ENCODE peak calls at places on chromosomes 16 and 17, in six cellular contexts. E is GM04503; L is small intestine; B is stimulated activated CD4-positive, alpha-beta T cell treated with anti-CD3 and anti-CD28 coated beads, Interleukin-1b, Interleukin-23, amount 100 ng/mL, for 1 hour; P is activated effector memory CD4-positive, alpha-beta T cell treated with anti-CD3 and anti-CD28 coated beads, Interleukin-2, amount 50 U/mL, for 16 hours; D is bronchial epithelial cell. V is an unnamed sample.

GRCh38 chr17:70345061-70345460 is 175.7 kb downstream of the KCNJ2 start:
- DNase-seq in P (no peak), D (no peak), L (no peak), E (no peak), B (no peak), V (no peak)

GRCh38 chr17:75589017-75589918 is 1.7 kb downstream of the MYO15B start:
- DNase-seq in L (peak), D (peak), E (no peak), P (peak), B (peak), V (peak)

GRCh38 chr16:52316241-52316640 is 230.7 kb downstream of the TOX3 start:
- DNase-seq in B (no peak), D (no peak), E (no peak), L (peak), P (no peak), V (no peak)

GRCh38 chr16:86680661-86681439 is 102.5 kb downstream of the FOXL1 start:
- DNase-seq in D (no peak), B (no peak), E (no peak), P (no peak), L (no peak), V (no peak)

GRCh38 chr17:58344791-58345157 is 7.2 kb downstream of the SUPT4H1 start:
- DNase-seq in D (no peak), P (peak), L (no peak), B (no peak), E (no peak), V (no peak)

GRCh38 chr17:80997471-80998387 is 6.1 kb downstream of the CHMP6 start:
- DNase-seq in L (no peak), D (no peak), E (no peak), P (no peak), B (no peak), V (no peak)

GRCh38 chr16:54936086-54936978 is 5.7 kb downstream of the IRX5 start:
- DNase-seq in P (peak), E (no peak), D (no peak), B (no peak), L (no peak), V (no peak)

GRCh38 chr16:85306793-85307551 is 194.7 kb upstream of the CIBAR2 start:
- DNase-seq in B (no peak), L (no peak), D (no peak), E (no peak), P (no peak), V (no peak)

GRCh38 chr17:63247706-63248105 is 198.4 kb downstream of the CYB561 start:
- DNase-seq in L (no peak), P (no peak), D (no peak), B (no peak), E (peak), V (no peak)

GRCh38 chr17:2996208-2996855 is 67.1 kb downstream of the OR1D5 start:
- DNase-seq in D (no peak), P (peak), B (no peak), E (no peak), L (no peak), V (no peak)

GRCh38 chr16:4680673-4681470 is 12.5 kb upstream of the NUDT16L1 start:
- DNase-seq in E (no peak), B (no peak), L (no peak), D (no peak), P (no peak), V (peak)

GRCh38 chr17:2090804-2091534 is 36.1 kb downstream of the HIC1 start:
- DNase-seq in D (peak), P (no peak), B (no peak), L (no peak), E (peak), V (no peak)

GRCh38 chr16:27239906-27240655 is 28.5 kb downstream of the NSMCE1 start:
- DNase-seq in L (no peak), E (no peak), D (no peak), P (peak), B (no peak), V (no peak)

GRCh38 chr17:81420769-81421462 is 25.7 kb downstream of the BAHCC1 start:
- DNase-seq in D (no peak), E (no peak), P (no peak), B (no peak), L (no peak), V (no peak)

GRCh38 chr17:75827291-75828050 is 16.7 kb downstream of the UNC13D start:
- DNase-seq in L (peak), E (no peak), P (peak), B (peak), D (no peak), V (no peak)

GRCh38 chr17:226773-227580 is 45.5 kb upstream of the DOC2B start:
- DNase-seq in D (no peak), E (no peak), P (no peak), L (no peak), B (no peak), V (peak)

GRCh38 chr16:57892041-57892440 is 78.9 kb downstream of the CNGB1 start:
- DNase-seq in E (no peak), P (no peak), B (no peak), D (peak), L (no peak), V (no peak)

GRCh38 chr16:27730703-27731220 is 180.8 kb downstream of the KATNIP start:
- DNase-seq in L (no peak), B (no peak), P (no peak), E (no peak), D (no peak), V (no peak)

GRCh38 chr16:89325861-89326471 is 108.5 kb downstream of the ZNF778 start:
- DNase-seq in B (no peak), E (peak), P (peak), D (peak), L (peak), V (peak)

GRCh38 chr17:40949406-40949805 is 12.0 kb upstream of the KRT23 start:
- DNase-seq in P (no peak), B (no peak), D (no peak), E (no peak), L (peak), V (no peak)

GRCh38 chr17:50950002-50950877 is 84.1 kb upstream of the TOB1 start:
- DNase-seq in B (no peak), E (peak), P (peak), L (peak), D (peak), V (peak)

GRCh38 chr17:38329284-38329683 is 14.5 kb downstream of the GPR179 start:
- DNase-seq in P (no peak), D (no peak), L (no peak), E (no peak), B (no peak), V (no peak)

GRCh38 chr17:73492125-73492801 is 152.0 kb downstream of the SDK2 start:
- DNase-seq in E (no peak), P (no peak), D (no peak), L (no peak), B (no peak), V (no peak)

GRCh38 chr16:31193874-31194273 is 8.7 kb downstream of the PYCARD start:
- DNase-seq in P (no peak), L (no peak), E (no peak), B (no peak), D (no peak), V (no peak)

GRCh38 chr16:54816471-54816870 is 114.2 kb upstream of the IRX5 start:
- DNase-seq in E (no peak), D (no peak), P (no peak), L (no peak), B (no peak), V (no peak)

GRCh38 chr17:31546650-31547049 is 155.2 kb downstream of the RAB11FIP4 start:
- DNase-seq in D (no peak), L (no peak), B (no peak), E (no peak), P (no peak), V (no peak)

GRCh38 chr17:5182597-5183409 is 8.9 kb downstream of the ZNF594 start:
- DNase-seq in B (no peak), D (no peak), P (no peak), E (no peak), L (no peak), V (no peak)

GRCh38 chr17:68849673-68850260 is 105.4 kb downstream of the ABCA8 start:
- DNase-seq in D (peak), L (no peak), B (no peak), E (no peak), P (no peak), V (no peak)

GRCh38 chr16:66435896-66436295 is 8.8 kb downstream of the BEAN1 start:
- DNase-seq in P (no peak), B (no peak), L (no peak), D (no peak), E (no peak), V (no peak)

GRCh38 chr17:37160940-37161339 is 212.2 kb downstream of the AATF start:
- DNase-seq in D (peak), B (no peak), E (no peak), P (no peak), L (peak), V (no peak)

GRCh38 chr17:77666881-77667395 is 291.6 kb upstream of the TNRC6C start:
- DNase-seq in D (no peak), P (peak), E (no peak), L (peak), B (no peak), V (no peak)

GRCh38 chr17:19763416-19763815 is 15.3 kb upstream of the ALDH3A1 start:
- DNase-seq in P (no peak), L (no peak), E (no peak), D (no peak), B (no peak), V (no peak)

GRCh38 chr17:65183736-65184135 is 46.6 kb downstream of the RGS9 start:
- DNase-seq in L (no peak), P (no peak), E (peak), B (no peak), D (no peak), V (no peak)

GRCh38 chr16:88662222-88662842 is 559 bp downstream of the MVD start:
- DNase-seq in L (no peak), D (no peak), B (no peak), E (no peak), P (no peak), V (no peak)

GRCh38 chr16:78916928-78917545 is 683.5 kb downstream of the MAF start:
- DNase-seq in B (no peak), E (no peak), P (no peak), L (no peak), D (peak), V (no peak)